ENCODE peak calls at places on chromosomes 7 and 10, in eight cellular contexts. K is hepatocyte; X is neural crest cell; I is OCI-LY7; P is B cell; Y is AG10803; U is CD8-positive, alpha-beta T cell; W is activated B cell treated with CpG ODN at 0.5 μM for 24 hours. R is an unnamed sample.

GRCh38 chr7:71521506-71521905 is 389.6 kb downstream of the GALNT17 start:
- DNase-seq in I (no peak), P (no peak), K (no peak), U (no peak), X (no peak), Y (peak), W (no peak), R (peak)

GRCh38 chr10:92757720-92758119 is 68.0 kb downstream of the HHEX start:
- DNase-seq in U (no peak), I (peak), X (no peak), Y (no peak), K (no peak), P (peak), W (no peak), R (no peak)

GRCh38 chr10:33155720-33156638 is 178.5 kb downstream of the NRP1 start:
- DNase-seq in W (no peak), K (peak), P (peak), Y (peak), I (peak), U (no peak), X (no peak), R (no peak)

GRCh38 chr7:148782757-148783456 is 84.2 kb downstream of the CUL1 start:
- DNase-seq in K (no peak), W (no peak), Y (peak), U (no peak), I (no peak), P (no peak), X (no peak), R (no peak)

GRCh38 chr10:11098628-11099027 is 81.0 kb downstream of the CELF2 start:
- DNase-seq in P (no peak), X (no peak), W (no peak), Y (no peak), U (no peak), K (no peak), I (no peak), R (no peak)

GRCh38 chr7:47885309-47886000 is 62.8 kb downstream of the PKD1L1 start:
- DNase-seq in Y (no peak), I (no peak), P (no peak), W (no peak), X (no peak), U (no peak), K (no peak), R (no peak)

GRCh38 chr10:87842776-87843497 is 20.4 kb downstream of the KLLN start:
- DNase-seq in P (no peak), Y (peak), I (no peak), K (peak), X (no peak), W (no peak), U (no peak), R (no peak)

GRCh38 chr10:132632851-132633684 is 95.5 kb downstream of the INPP5A start:
- DNase-seq in X (no peak), I (no peak), K (no peak), U (no peak), P (no peak), Y (peak), W (no peak), R (no peak)

GRCh38 chr7:95723583-95724180 is 48.7 kb upstream of the DYNC1I1 start:
- DNase-seq in K (peak), X (peak), P (no peak), U (no peak), Y (peak), I (peak), W (no peak), R (no peak)

GRCh38 chr10:89342219-89342966 is 14.6 kb downstream of the IFIT3 start:
- DNase-seq in Y (peak), P (no peak), I (no peak), X (no peak), U (no peak), K (no peak), W (no peak), R (no peak)

GRCh38 chr10:70811881-70812280 is 3.9 kb upstream of the SGPL1 start:
- DNase-seq in W (no peak), K (no peak), I (no peak), Y (no peak), U (no peak), P (no peak), X (no peak), R (no peak)

GRCh38 chr7:141390339-141390738 is 160.9 kb upstream of the AGK start:
- DNase-seq in I (no peak), W (no peak), K (no peak), X (no peak), P (no peak), U (no peak), Y (no peak), R (no peak)

GRCh38 chr7:101198476-101198875 is 2.4 kb downstream of the MOGAT3 start:
- DNase-seq in U (no peak), I (no peak), X (no peak), K (no peak), P (peak), Y (no peak), W (no peak), R (no peak)

GRCh38 chr7:18895456-18895855 is 222.0 kb downstream of the TWIST1 start:
- DNase-seq in U (no peak), P (no peak), K (no peak), W (no peak), Y (peak), X (no peak), I (no peak), R (no peak)

GRCh38 chr7:128747327-128748079 is 8.3 kb downstream of the CALU start:
- DNase-seq in U (no peak), W (no peak), I (no peak), K (peak), P (no peak), Y (no peak), X (no peak), R (no peak)

GRCh38 chr10:21953585-21954057 is 49.9 kb downstream of the DNAJC1 start:
- DNase-seq in I (peak), U (no peak), X (no peak), K (peak), W (no peak), Y (peak), P (peak), R (peak)

GRCh38 chr7:100053201-100053600 is 3.6 kb downstream of the ZSCAN21 start:
- DNase-seq in X (no peak), U (no peak), Y (peak), K (peak), I (peak), P (peak), W (no peak), R (peak)
- TF ChIP-seq CTCF in X (peak), U (no peak), Y (peak), K (peak), I (peak), P (no peak), W (no peak), R (peak)

DNA sequence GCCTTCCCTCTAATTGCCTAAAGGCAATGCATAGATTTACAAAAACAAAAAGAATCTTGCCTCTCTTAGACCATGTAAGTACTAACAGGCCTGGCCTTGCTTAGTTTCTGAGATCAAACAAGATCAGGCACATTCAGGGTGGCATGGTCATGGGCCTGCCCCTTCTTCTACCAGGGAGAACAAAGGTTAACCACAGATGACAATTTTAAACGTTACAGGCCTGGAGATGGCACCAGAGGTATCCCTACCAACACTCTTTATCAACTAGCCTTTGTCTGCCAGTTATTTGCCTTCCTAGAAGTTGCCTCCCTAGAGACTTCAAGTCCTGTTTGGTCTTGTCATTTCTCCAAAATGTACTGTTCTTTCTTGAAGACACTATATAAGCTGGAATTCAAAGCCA is 252.6 kb downstream of the DOCK4 start:
- DNase-seq in P (no peak), X (no peak), Y (no peak), I (no peak), W (no peak), K (no peak), U (no peak), R (no peak)
- TF ChIP-seq CTCF in P (no peak), X (no peak), Y (no peak), I (no peak), W (no peak), K (no peak), U (no peak), R (peak)

GRCh38 chr7:37353949-37354660 is 94.6 kb downstream of the ELMO1 start:
- DNase-seq in I (no peak), P (no peak), W (no peak), X (no peak), U (no peak), Y (no peak), K (no peak), R (no peak)
- TF ChIP-seq CTCF in I (no peak), P (no peak), W (no peak), X (no peak), U (no peak), Y (no peak), K (no peak), R (no peak)

GRCh38 chr7:17026269-17026668 is 144.5 kb upstream of the AGR3 start:
- DNase-seq in K (no peak), X (no peak), U (no peak), Y (no peak), W (no peak), P (no peak), I (no peak), R (no peak)
- TF ChIP-seq CTCF in K (no peak), X (no peak), U (no peak), Y (no peak), W (no peak), P (no peak), I (no peak), R (no peak)

R was measured in D721Med.